ENCODE peak calls at places on chromosomes 4 and X, in five cellular contexts. O, G, E, C and F are unnamed samples.

GRCh38 chr4:177283167-177283566 is 26.5 kb upstream of the NEIL3 start:
- DNase-seq in E (no peak), O (no peak), C (no peak), G (no peak), F (no peak)

GRCh38 chr4:179195887-179196286 is 1753.7 kb upstream of the AGA start:
- DNase-seq in E (no peak), G (no peak), O (no peak), C (no peak), F (no peak)

GRCh38 chr4:61468091-61468720 is 268.1 kb downstream of the ADGRL3 start:
- DNase-seq in C (no peak), E (peak; percentile 82), G (no peak), O (no peak), F (no peak)

GRCh38 chr4:151437505-151437904 is 28.5 kb downstream of the FHIP1A start:
- DNase-seq in O (no peak), G (no peak), C (no peak), E (no peak), F (no peak)

GRCh38 chrX:47297874-47298273 is 65.1 kb downstream of the USP11 start:
- DNase-seq in O (no peak), E (no peak), C (no peak), G (peak; percentile 23), F (no peak)

GRCh38 chrX:148457279-148457678 is 43.1 kb upstream of the AFF2 start:
- DNase-seq in E (no peak), O (no peak), C (no peak), G (no peak), F (no peak)

GRCh38 chrX:39564751-39565150 is 533.0 kb downstream of the BCOR start:
- DNase-seq in C (no peak), O (no peak), E (no peak), G (no peak), F (no peak)

GRCh38 chr4:150366487-150366999 is 215.4 kb upstream of the MAB21L2 start:
- DNase-seq in G (no peak), C (no peak), O (no peak), E (no peak), F (no peak)

GRCh38 chr4:8817081-8817812 is 54.4 kb downstream of the HMX1 start:
- DNase-seq in E (no peak), C (peak; percentile 79), O (no peak), G (no peak), F (no peak)

GRCh38 chr4:126850286-126850685 is 782.5 kb upstream of the INTU start:
- DNase-seq in C (no peak), E (no peak), G (peak; percentile 96), O (no peak), F (no peak)

GRCh38 chrX:46637937-46638336 is 64.4 kb downstream of the CHST7 start:
- DNase-seq in E (no peak), C (no peak), G (no peak), O (no peak), F (no peak)

GRCh38 chr4:31343058-31343457 is 622.9 kb downstream of the PCDH7 start:
- DNase-seq in O (no peak), G (no peak), E (no peak), C (no peak), F (no peak)

GRCh38 chr4:78585633-78586032 is 34.1 kb downstream of the ANXA3 start:
- DNase-seq in E (no peak), O (no peak), G (no peak), C (no peak), F (no peak)

GRCh38 chrX:107205770-107206696 is at the start of the genes DNAAF6 and NUP62CL:
- DNase-seq in E (no peak), C (no peak), G (peak; percentile 80), O (peak; percentile 81), F (peak; percentile 72)

GRCh38 chrX:18899796-18900380 is 84.0 kb downstream of the PHKA2 start:
- DNase-seq in G (no peak), C (no peak), E (no peak), O (no peak), F (no peak)

GRCh38 chr4:110196871-110197420 is 1.5 kb downstream of the ELOVL6 start:
- DNase-seq in E (no peak), G (no peak), O (no peak), C (no peak), F (peak; percentile 63)

GRCh38 chrX:47605024-47605423 is 14.6 kb downstream of the SYN1 start:
- DNase-seq in E (no peak), O (no peak), C (no peak), G (no peak), F (no peak)

GRCh38 chr4:67634741-67635140 is 66.2 kb downstream of the UBA6 start:
- DNase-seq in E (no peak), C (no peak), O (no peak), G (no peak), F (no peak)

GRCh38 chr4:99856166-99856565 is 38.1 kb downstream of the LAMTOR3 start:
- DNase-seq in G (peak; percentile 4), C (no peak), O (no peak), E (peak; percentile 83), F (no peak)

GRCh38 chr4:99853993-99854392 is 37.4 kb downstream of the DAPP1 start:
- DNase-seq in C (no peak), O (peak; percentile 6), G (no peak), E (no peak), F (no peak)

GRCh38 chr4:99852199-99852718 is 35.6 kb downstream of the DAPP1 start:
- DNase-seq in O (no peak), C (no peak), G (no peak), E (no peak), F (no peak)

GRCh38 chr4:99855677-99856076 is 38.5 kb downstream of the LAMTOR3 start:
- DNase-seq in G (no peak), O (no peak), C (no peak), E (peak; percentile 35), F (no peak)

DNA sequence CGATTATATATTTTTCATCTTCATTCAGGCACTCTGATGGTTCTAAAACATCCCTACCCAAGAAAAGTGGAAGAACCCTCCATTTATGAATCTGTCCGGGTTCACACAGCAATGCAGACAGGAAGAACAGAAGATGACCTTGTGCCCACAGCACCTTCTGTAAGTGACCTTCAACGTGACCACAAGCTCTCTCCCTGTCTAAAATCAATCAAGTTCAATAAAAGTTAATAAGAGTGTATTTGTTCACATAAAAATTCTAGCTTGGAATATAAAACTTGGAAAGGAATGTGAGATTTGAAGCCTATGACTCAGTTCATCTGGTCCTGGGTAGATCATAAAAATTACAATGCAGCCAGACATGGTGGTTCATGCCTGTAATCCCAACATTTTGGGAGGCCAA is 36.6 kb downstream of the DAPP1 start:
- DNase-seq in E (no peak), C (no peak), O (no peak), G (no peak), F (no peak)
- TF ChIP-seq POLR2AphosphoS5 in E (no peak), C (no peak), O (no peak), G (no peak), F (no peak)

GRCh38 chrX:54320067-54320466 is 37.8 kb downstream of the WNK3 start:
- DNase-seq in E (no peak), C (no peak), O (no peak), G (no peak), F (no peak)
- H3K27ac ChIP-seq in E (no peak overlapping the region), C (no peak overlapping the region), O (no peak overlapping the region), G (no peak overlapping the region), F (no peak overlapping the region)

DNA sequence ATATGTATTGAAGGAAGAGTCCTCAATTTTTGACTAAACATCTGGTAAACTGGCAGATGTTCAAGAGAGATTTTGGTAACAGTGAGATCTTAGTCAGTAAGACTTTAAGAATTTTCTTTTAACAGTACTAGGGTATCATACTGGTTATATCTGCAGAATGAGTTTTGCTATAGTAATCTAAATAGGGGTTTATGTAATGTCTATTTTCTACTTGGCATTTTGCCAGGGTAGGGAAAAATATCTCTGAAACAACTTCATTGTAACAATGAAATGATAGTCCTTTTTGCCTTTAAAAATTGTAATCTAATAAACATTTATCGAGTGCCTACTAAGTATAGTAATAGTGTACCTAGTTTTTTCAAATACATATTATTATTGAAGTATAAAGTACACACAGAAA is 32.1 kb downstream of the XK start:
- DNase-seq in C (no peak), E (no peak), O (no peak), G (no peak), F (no peak)
- TF ChIP-seq POLR2AphosphoS5 in C (no peak), E (no peak), O (no peak), G (no peak), F (no peak)

GRCh38 chrX:153019166-153019565 is 25.2 kb upstream of the PNMA5 start:
- DNase-seq in G (no peak), E (no peak), C (no peak), O (no peak), F (no peak)
- H3K27ac ChIP-seq in G (no peak overlapping the region), E (no peak overlapping the region), C (no peak overlapping the region), O (no peak overlapping the region), F (no peak overlapping the region)

GRCh38 chrX:17817242-17817641 is 43.9 kb downstream of the RAI2 start:
- DNase-seq in C (no peak), G (no peak), E (no peak), O (no peak), F (no peak)
- TF ChIP-seq POLR2AphosphoS5 in C (no peak), G (no peak), E (no peak), O (no peak), F (no peak)

GRCh38 chrX:11420851-11421250 is 127.6 kb downstream of the AMELX start:
- DNase-seq in G (no peak), O (no peak), E (no peak), C (no peak), F (no peak)

GRCh38 chrX:11423949-11424348 is 130.7 kb downstream of the AMELX start:
- DNase-seq in C (no peak), E (no peak), G (no peak), O (no peak), F (no peak)

GRCh38 chrX:11421816-11422528 is 128.8 kb downstream of the AMELX start:
- DNase-seq in E (no peak), O (no peak), C (no peak), G (no peak), F (no peak)

GRCh38 chrX:11423362-11423818 is 130.2 kb downstream of the AMELX start:
- DNase-seq in C (no peak), O (no peak), G (no peak), E (no peak), F (peak; percentile 35)

GRCh38 chrX:11422529-11422857 is 129.3 kb downstream of the AMELX start:
- DNase-seq in G (no peak), C (no peak), E (no peak), O (no peak), F (no peak)
- H3K27ac ChIP-seq in G (no peak overlapping the region), C (no peak overlapping the region), E (no peak overlapping the region), O (no peak overlapping the region), F (peak overlapping the region; percentile 54)

GRCh38 chr4:692771-693554 is 4.0 kb upstream of the SLC49A3 start:
- DNase-seq in G (no peak), O (peak; percentile 68), C (no peak), E (no peak), F (no peak)
- TF ChIP-seq POLR2AphosphoS5 in G (no peak), O (no peak), C (no peak), E (no peak), F (no peak)

GRCh38 chr4:37734989-37735388 is 48.8 kb upstream of the RELL1 start:
- DNase-seq in E (no peak), G (no peak), O (no peak), C (no peak), F (no peak)
- H3K27ac ChIP-seq in E (no peak overlapping the region), G (no peak overlapping the region), O (peak overlapping the region; percentile 3), C (no peak overlapping the region), F (no peak overlapping the region)